ENCODE peak calls at places on chromosomes 1 and 21, in ten cellular contexts. One of them, this sample, is unnamed.
A peak's percentile ranks its signal among the peaks of the same experiment; 100 is the strongest.

GRCh38 chr21:42302292-42302650 is 12.9 kb downstream of the TFF3 start:
- DNase-seq in naive thymus-derived CD8-positive, alpha-beta T cell: no peak
- DNase-seq in SK-MEL-5: no peak
- DNase-seq in left ventricle myocardium inferior: no peak
- DNase-seq in vagina: no peak
- DNase-seq in iris pigment epithelial cell: no peak
- DNase-seq in caudate nucleus: no peak
- DNase-seq in Right ventricle myocardium superior: peak; percentile 26
- DNase-seq in cerebellum: no peak
- DNase-seq in Daoy: no peak
- DNase-seq in this sample: no peak

GRCh38 chr1:159900086-159900680 is at the start of gene CFAP45:
- DNase-seq in naive thymus-derived CD8-positive, alpha-beta T cell: no peak
- DNase-seq in SK-MEL-5: no peak
- DNase-seq in left ventricle myocardium inferior: peak; percentile 82
- DNase-seq in vagina: no peak
- DNase-seq in iris pigment epithelial cell: peak; percentile 84
- DNase-seq in caudate nucleus: no peak
- DNase-seq in Right ventricle myocardium superior: peak; percentile 91
- DNase-seq in cerebellum: no peak
- DNase-seq in Daoy: peak; percentile 62
- DNase-seq in this sample: peak; percentile 91

GRCh38 chr1:152112101-152112884 is 3.0 kb downstream of the TCHH start:
- DNase-seq in naive thymus-derived CD8-positive, alpha-beta T cell: no peak
- DNase-seq in SK-MEL-5: peak; percentile 17
- DNase-seq in left ventricle myocardium inferior: no peak
- DNase-seq in vagina: no peak
- DNase-seq in iris pigment epithelial cell: peak; percentile 34
- DNase-seq in caudate nucleus: peak; percentile 58
- DNase-seq in Right ventricle myocardium superior: no peak
- DNase-seq in cerebellum: no peak
- DNase-seq in Daoy: peak; percentile 53
- DNase-seq in this sample: no peak

GRCh38 chr1:20194770-20195463 is 8.6 kb upstream of the PLA2G2C start:
- DNase-seq in naive thymus-derived CD8-positive, alpha-beta T cell: peak; percentile 80
- DNase-seq in SK-MEL-5: peak; percentile 62
- DNase-seq in left ventricle myocardium inferior: peak; percentile 65
- DNase-seq in vagina: no peak
- DNase-seq in iris pigment epithelial cell: peak; percentile 46
- DNase-seq in caudate nucleus: peak; percentile 55
- DNase-seq in Right ventricle myocardium superior: peak; percentile 83
- DNase-seq in cerebellum: no peak
- DNase-seq in Daoy: peak; percentile 71
- DNase-seq in this sample: peak; percentile 46

GRCh38 chr1:24186993-24187790 is at the start of gene IFNLR1:
- DNase-seq in naive thymus-derived CD8-positive, alpha-beta T cell: peak; percentile 82
- DNase-seq in SK-MEL-5: no peak
- DNase-seq in left ventricle myocardium inferior: peak; percentile 50
- DNase-seq in vagina: no peak
- DNase-seq in iris pigment epithelial cell: no peak
- DNase-seq in caudate nucleus: peak; percentile 76
- DNase-seq in Right ventricle myocardium superior: peak; percentile 65
- DNase-seq in cerebellum: peak; percentile 60
- DNase-seq in Daoy: peak; percentile 63
- DNase-seq in this sample: peak; percentile 40

GRCh38 chr21:37878946-37879660 is 37.2 kb downstream of the KCNJ6 start:
- DNase-seq in naive thymus-derived CD8-positive, alpha-beta T cell: no peak
- DNase-seq in SK-MEL-5: no peak
- DNase-seq in left ventricle myocardium inferior: no peak
- DNase-seq in vagina: no peak
- DNase-seq in iris pigment epithelial cell: peak; percentile 95
- DNase-seq in caudate nucleus: no peak
- DNase-seq in Right ventricle myocardium superior: no peak
- DNase-seq in cerebellum: peak; percentile 47
- DNase-seq in Daoy: peak; percentile 90
- DNase-seq in this sample: peak; percentile 95

GRCh38 chr1:168653567-168653966 is 75.4 kb downstream of the DPT start:
- DNase-seq in naive thymus-derived CD8-positive, alpha-beta T cell: no peak
- DNase-seq in SK-MEL-5: no peak
- DNase-seq in left ventricle myocardium inferior: no peak
- DNase-seq in vagina: no peak
- DNase-seq in iris pigment epithelial cell: peak; percentile 14
- DNase-seq in caudate nucleus: no peak
- DNase-seq in Right ventricle myocardium superior: no peak
- DNase-seq in cerebellum: peak; percentile 16
- DNase-seq in Daoy: peak; percentile 72
- DNase-seq in this sample: peak; percentile 12

GRCh38 chr21:45032977-45033705 is 41.2 kb upstream of the ADARB1 start:
- DNase-seq in naive thymus-derived CD8-positive, alpha-beta T cell: no peak
- DNase-seq in SK-MEL-5: no peak
- DNase-seq in left ventricle myocardium inferior: no peak
- DNase-seq in vagina: no peak
- DNase-seq in iris pigment epithelial cell: no peak
- DNase-seq in caudate nucleus: no peak
- DNase-seq in Right ventricle myocardium superior: no peak
- DNase-seq in cerebellum: no peak
- DNase-seq in Daoy: no peak
- DNase-seq in this sample: no peak

GRCh38 chr21:38816400-38816973 is 10.8 kb downstream of the ETS2 start:
- DNase-seq in naive thymus-derived CD8-positive, alpha-beta T cell: no peak
- DNase-seq in SK-MEL-5: no peak
- DNase-seq in left ventricle myocardium inferior: no peak
- DNase-seq in vagina: no peak
- DNase-seq in iris pigment epithelial cell: no peak
- DNase-seq in caudate nucleus: peak; percentile 46
- DNase-seq in Right ventricle myocardium superior: no peak
- DNase-seq in cerebellum: no peak
- DNase-seq in Daoy: no peak
- DNase-seq in this sample: no peak

GRCh38 chr1:152440635-152441471 is 26.8 kb upstream of the CRNN start:
- DNase-seq in naive thymus-derived CD8-positive, alpha-beta T cell: peak; percentile 83
- DNase-seq in SK-MEL-5: peak; percentile 93
- DNase-seq in left ventricle myocardium inferior: peak; percentile 50
- DNase-seq in vagina: no peak
- DNase-seq in iris pigment epithelial cell: peak; percentile 61
- DNase-seq in caudate nucleus: peak; percentile 63
- DNase-seq in Right ventricle myocardium superior: peak; percentile 75
- DNase-seq in cerebellum: peak; percentile 45
- DNase-seq in Daoy: peak; percentile 88
- DNase-seq in this sample: peak; percentile 64

GRCh38 chr1:84504580-84505021 is 1.6 kb upstream of the SPATA1 start:
- DNase-seq in naive thymus-derived CD8-positive, alpha-beta T cell: no peak
- DNase-seq in SK-MEL-5: no peak
- DNase-seq in left ventricle myocardium inferior: no peak
- DNase-seq in vagina: no peak
- DNase-seq in iris pigment epithelial cell: peak; percentile 86
- DNase-seq in caudate nucleus: no peak
- DNase-seq in Right ventricle myocardium superior: no peak
- DNase-seq in cerebellum: no peak
- DNase-seq in Daoy: peak; percentile 67
- DNase-seq in this sample: peak; percentile 38

GRCh38 chr1:25608488-25609178 is 8.0 kb upstream of the MAN1C1 start:
- DNase-seq in naive thymus-derived CD8-positive, alpha-beta T cell: peak; percentile 93
- DNase-seq in SK-MEL-5: peak; percentile 72
- DNase-seq in left ventricle myocardium inferior: peak; percentile 88
- DNase-seq in vagina: no peak
- DNase-seq in iris pigment epithelial cell: peak; percentile 53
- DNase-seq in caudate nucleus: peak; percentile 88
- DNase-seq in Right ventricle myocardium superior: peak; percentile 93
- DNase-seq in cerebellum: peak; percentile 86
- DNase-seq in Daoy: peak; percentile 82
- DNase-seq in this sample: peak; percentile 59

GRCh38 chr1:239386453-239387303 is at the start of gene CHRM3:
- DNase-seq in naive thymus-derived CD8-positive, alpha-beta T cell: no peak
- DNase-seq in SK-MEL-5: peak; percentile 79
- DNase-seq in left ventricle myocardium inferior: no peak
- DNase-seq in vagina: no peak
- DNase-seq in iris pigment epithelial cell: peak; percentile 52
- DNase-seq in caudate nucleus: peak; percentile 51
- DNase-seq in Right ventricle myocardium superior: peak; percentile 45
- DNase-seq in cerebellum: no peak
- DNase-seq in Daoy: peak; percentile 92
- DNase-seq in this sample: peak; percentile 57

GRCh38 chr1:236018885-236019453 is 45.9 kb downstream of the NID1 start:
- DNase-seq in naive thymus-derived CD8-positive, alpha-beta T cell: no peak
- DNase-seq in SK-MEL-5: no peak
- DNase-seq in left ventricle myocardium inferior: peak; percentile 87
- DNase-seq in vagina: no peak
- DNase-seq in iris pigment epithelial cell: peak; percentile 76
- DNase-seq in caudate nucleus: peak; percentile 18
- DNase-seq in Right ventricle myocardium superior: peak; percentile 90
- DNase-seq in cerebellum: no peak
- DNase-seq in Daoy: no peak
- DNase-seq in this sample: no peak

GRCh38 chr1:236576004-236576403 is 28.3 kb downstream of the HEATR1 start:
- DNase-seq in naive thymus-derived CD8-positive, alpha-beta T cell: no peak
- DNase-seq in SK-MEL-5: no peak
- DNase-seq in left ventricle myocardium inferior: no peak
- DNase-seq in vagina: no peak
- DNase-seq in iris pigment epithelial cell: peak; percentile 87
- DNase-seq in caudate nucleus: no peak
- DNase-seq in Right ventricle myocardium superior: no peak
- DNase-seq in cerebellum: no peak
- DNase-seq in Daoy: no peak
- DNase-seq in this sample: peak; percentile 9

GRCh38 chr1:217089239-217090014 is 366.2 kb upstream of the ESRRG start:
- DNase-seq in naive thymus-derived CD8-positive, alpha-beta T cell: no peak
- DNase-seq in SK-MEL-5: peak; percentile 53
- DNase-seq in left ventricle myocardium inferior: peak; percentile 24
- DNase-seq in vagina: no peak
- DNase-seq in iris pigment epithelial cell: peak; percentile 67
- DNase-seq in caudate nucleus: peak; percentile 80
- DNase-seq in Right ventricle myocardium superior: peak; percentile 49
- DNase-seq in cerebellum: peak; percentile 65
- DNase-seq in Daoy: peak; percentile 40
- DNase-seq in this sample: peak; percentile 26

This sample was measured in bronchial epithelial cell.